ENCODE peak calls at places on chromosomes 16 and 17, in five cellular contexts. E is gastrocnemius medialis, N is OCI-LY7, Q is testis, U is upper lobe of right lung. V is an unnamed sample.

GRCh38 chr17:38428643-38429371 is 543 bp downstream of the ARHGAP23 start:
- DNase-seq in U (peak; percentile 76), E (no peak), N (peak; percentile 39), Q (no peak), V (no peak)

GRCh38 chr16:58123896-58124600 is 5.1 kb downstream of the CFAP20 start:
- DNase-seq in N (no peak), U (no peak), E (no peak), Q (no peak), V (no peak)

GRCh38 chr16:67848118-67848517 is 625 bp upstream of the CENPT start:
- DNase-seq in Q (no peak), N (no peak), E (no peak), U (no peak), V (no peak)

GRCh38 chr17:33389506-33390141 is 96.5 kb upstream of the ASIC2 start:
- DNase-seq in Q (no peak), E (no peak), U (no peak), N (no peak), V (no peak)

GRCh38 chr16:2040450-2041105 is 7.1 kb downstream of the NTHL1 start:
- DNase-seq in E (no peak), U (no peak), N (no peak), Q (peak; percentile 43), V (no peak)

GRCh38 chr17:59754547-59754946 is 47.1 kb downstream of the VMP1 start:
- DNase-seq in U (no peak), E (no peak), Q (no peak), N (no peak), V (no peak)

GRCh38 chr16:60641067-60641466 is 1395.2 kb downstream of the CDH8 start:
- DNase-seq in N (no peak), U (no peak), Q (no peak), E (no peak), V (no peak)

GRCh38 chr17:31558748-31559646 is 167.5 kb downstream of the RAB11FIP4 start:
- DNase-seq in N (peak; percentile 75), Q (peak; percentile 70), U (peak; percentile 90), E (peak; percentile 59), V (no peak)

GRCh38 chr16:73015612-73016487 is 32.1 kb downstream of the ZFHX3 start:
- DNase-seq in N (no peak), Q (no peak), E (peak; percentile 70), U (peak; percentile 88), V (no peak)

GRCh38 chr17:79024901-79025737 is 1.1 kb downstream of the C1QTNF1 start:
- DNase-seq in U (peak; percentile 61), Q (no peak), N (no peak), E (peak; percentile 79), V (no peak)

GRCh38 chr17:67532326-67532871 is 155.3 kb downstream of the PITPNC1 start:
- DNase-seq in E (no peak), Q (peak; percentile 41), N (no peak), U (no peak), V (no peak)

GRCh38 chr16:89422905-89423630 is 67.3 kb downstream of the ANKRD11 start:
- DNase-seq in E (no peak), N (no peak), U (no peak), Q (no peak), V (no peak)

GRCh38 chr17:65163990-65164495 is 26.9 kb downstream of the RGS9 start:
- DNase-seq in Q (no peak), E (no peak), U (no peak), N (peak; percentile 81), V (no peak)

GRCh38 chr16:12679660-12680272 is 123.9 kb downstream of the CPPED1 start:
- DNase-seq in N (no peak), E (no peak), Q (no peak), U (no peak), V (no peak)

GRCh38 chr17:48593126-48593829 is at the start of gene HOXB5:
- DNase-seq in U (no peak), Q (no peak), E (no peak), N (no peak), V (no peak)

GRCh38 chr17:48592592-48592991 is 987 bp downstream of the HOXB5 start:
- DNase-seq in U (no peak), E (no peak), Q (no peak), N (no peak), V (no peak)

GRCh38 chr17:48591435-48592077 is 1.5 kb upstream of the HOXB3 start:
- DNase-seq in U (no peak), Q (no peak), N (no peak), E (no peak), V (no peak)

GRCh38 chr17:48590603-48591161 is 641 bp upstream of the HOXB3 start:
- DNase-seq in Q (no peak), E (no peak), U (no peak), N (no peak), V (no peak)

DNA sequence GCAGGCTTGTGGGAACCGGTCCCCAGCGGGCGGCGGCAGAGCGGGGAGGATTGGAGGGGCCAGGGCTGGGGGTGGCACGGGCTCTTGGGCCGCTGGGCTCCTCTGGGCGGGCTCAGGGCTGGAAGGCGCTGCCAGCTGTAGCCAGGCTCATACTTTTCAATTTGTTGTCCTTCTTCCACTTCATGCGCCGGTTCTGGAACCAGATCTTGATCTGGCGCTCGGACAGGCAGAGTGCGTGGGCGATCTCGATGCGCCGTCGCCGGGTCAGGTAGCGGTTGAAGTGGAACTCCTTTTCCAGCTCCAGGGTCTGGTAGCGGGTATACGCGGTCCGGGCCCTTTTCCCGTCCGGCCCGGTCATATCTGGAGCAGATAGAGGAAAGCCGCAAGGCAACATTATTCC is 1.5 kb downstream of the HOXB5 start:
- DNase-seq in N (no peak), U (no peak), Q (no peak), E (no peak), V (no peak)
- H3K4me3 ChIP-seq in N (no peak overlapping the region), U (peak overlapping the region; percentile 55), Q (no peak overlapping the region), E (no peak overlapping the region), V (peak overlapping the region; percentile 72)

DNA sequence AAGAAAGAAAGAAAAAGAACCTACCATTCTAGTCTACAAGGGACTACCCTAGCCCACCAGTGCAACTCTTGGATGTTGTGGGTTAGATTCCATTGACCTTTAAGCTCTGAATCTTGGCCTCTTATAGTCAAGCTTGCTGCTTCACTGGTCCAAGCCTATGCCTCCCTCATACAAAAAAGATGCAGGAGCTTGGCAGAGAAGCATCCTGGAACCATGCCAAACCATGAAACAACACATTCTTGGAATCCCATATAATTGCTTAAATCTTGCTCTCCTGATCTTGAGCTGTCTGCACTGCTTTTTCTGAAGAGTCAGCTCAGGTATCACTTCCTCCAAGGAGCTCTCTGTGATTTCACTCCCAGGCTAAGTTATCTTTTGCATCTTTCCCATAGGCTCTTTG is 117.9 kb upstream of the GPR139 start:
- DNase-seq in E (no peak), U (no peak), Q (no peak), N (no peak), V (no peak)
- H3K27ac ChIP-seq in E (no peak overlapping the region), U (no peak overlapping the region), Q (no peak overlapping the region), N (no peak overlapping the region), V (no peak overlapping the region)

GRCh38 chr17:17685775-17686291 is 4.6 kb downstream of the RAI1 start:
- DNase-seq in U (peak; percentile 83), E (no peak), N (no peak), Q (peak; percentile 68), V (no peak)
- H3K4me3 ChIP-seq in U (no peak overlapping the region), E (no peak overlapping the region), N (no peak overlapping the region), Q (no peak overlapping the region), V (no peak overlapping the region)

GRCh38 chr17:49717371-49717841 is 9.6 kb upstream of the SLC35B1 start:
- DNase-seq in N (no peak), Q (no peak), E (no peak), U (no peak), V (no peak)

GRCh38 chr17:49716952-49717351 is 9.2 kb upstream of the SLC35B1 start:
- DNase-seq in Q (no peak), E (no peak), N (no peak), U (no peak), V (no peak)

GRCh38 chr17:49715221-49715620 is 7.5 kb upstream of the SLC35B1 start:
- DNase-seq in N (no peak), E (no peak), Q (no peak), U (no peak), V (no peak)

DNA sequence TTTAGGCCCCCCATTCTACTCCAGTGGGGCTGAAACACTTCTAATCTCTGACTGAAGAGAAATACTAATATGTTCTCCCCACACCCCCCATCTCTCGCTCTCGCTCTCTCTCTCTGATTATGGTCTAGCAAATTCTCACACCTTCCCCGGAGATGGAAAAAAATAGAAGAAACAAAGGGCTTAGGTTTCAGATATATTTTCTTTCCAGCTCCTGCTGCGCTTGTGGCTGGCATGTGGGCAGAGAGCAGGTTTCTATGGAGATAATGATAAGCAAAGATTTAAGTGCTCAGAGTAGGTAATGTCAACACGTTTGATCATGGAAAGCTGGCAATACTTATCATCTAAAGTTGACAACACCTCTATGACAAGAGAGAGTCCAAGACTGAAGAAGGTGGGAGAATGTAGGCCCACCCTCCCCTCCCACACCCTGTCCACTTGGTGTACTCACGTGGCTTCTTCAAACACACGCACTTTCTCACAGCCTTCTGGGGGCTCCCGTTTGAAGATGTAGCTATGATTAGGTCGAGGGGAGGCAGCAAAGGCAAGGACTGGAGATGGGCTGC is 8.0 kb upstream of the SLC35B1 start:
- DNase-seq in E (no peak), Q (no peak), N (no peak), U (no peak), V (no peak)
- H3K27ac ChIP-seq in E (no peak overlapping the region), Q (no peak overlapping the region), N (no peak overlapping the region), U (no peak overlapping the region), V (no peak overlapping the region)

DNA sequence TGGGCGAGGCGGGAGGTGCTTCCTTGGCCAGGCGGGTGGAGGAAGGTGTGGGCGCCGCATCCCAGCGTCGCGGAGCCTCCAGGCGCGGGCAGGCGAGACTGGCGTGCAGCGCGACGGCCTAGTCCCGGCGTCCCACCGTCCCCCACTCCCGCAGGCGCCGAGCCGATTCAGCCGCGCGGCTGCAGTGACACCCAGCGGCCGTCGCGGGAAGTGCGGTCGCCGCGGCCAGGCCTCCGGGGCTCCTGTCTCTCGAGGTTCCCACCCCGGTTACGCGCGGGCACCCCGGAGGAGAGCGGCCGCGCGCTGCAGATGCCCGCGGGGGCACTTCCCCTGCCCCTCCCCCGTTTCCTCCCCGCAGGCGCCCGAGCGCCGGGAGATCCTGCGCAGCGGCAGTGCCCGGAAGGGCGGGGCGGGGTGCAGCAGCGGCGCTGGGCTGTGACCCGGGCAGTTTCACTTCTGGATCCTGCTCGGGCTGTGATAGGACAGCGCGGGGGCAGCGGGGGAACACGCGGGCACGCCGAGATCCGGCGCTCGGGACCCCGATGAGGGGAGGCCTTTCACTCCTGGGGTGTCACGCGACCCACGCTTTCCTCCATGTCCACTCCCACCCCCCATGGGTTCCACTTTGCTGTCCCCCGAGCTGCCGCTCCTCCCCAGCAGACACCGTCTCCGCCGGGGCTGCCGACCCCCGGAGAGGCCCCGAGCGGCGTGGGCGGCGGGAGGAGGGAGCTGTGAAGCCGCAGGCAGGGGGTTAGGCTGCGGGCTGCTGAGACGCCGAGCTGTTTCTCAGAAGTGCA is 16.6 kb downstream of the GRB7 start:
- DNase-seq in E (peak; percentile 67), Q (peak; percentile 90), U (peak; percentile 99), N (peak; percentile 99), V (peak; percentile 53)
- H3K4me3 ChIP-seq in E (peak overlapping the region; percentile 62), Q (peak overlapping the region; percentile 65), U (peak overlapping the region; percentile 64), N (peak overlapping the region; percentile 67), V (peak overlapping the region; percentile 92)

V was measured in thoracic aorta.